ENCODE peak calls at places on chromosomes 5 and 9, in six cellular contexts. Q is vagina, H is left kidney, K is heart right ventricle, R is NCI-H1105, E is D341Med. I is an unnamed sample.

GRCh38 chr5:151896041-151896691 is 28.5 kb downstream of the GLRA1 start:
- DNase-seq in R (no peak), H (peak), K (no peak), E (no peak), Q (no peak), I (no peak)

GRCh38 chr5:154199263-154199662 is 8.7 kb downstream of the GALNT10 start:
- DNase-seq in K (no peak), E (no peak), Q (no peak), H (no peak), R (no peak), I (no peak)

GRCh38 chr5:37838152-37838932 is 1.5 kb downstream of the GDNF start:
- DNase-seq in Q (no peak), E (peak), H (peak), R (no peak), K (no peak), I (no peak)

GRCh38 chr5:172383231-172383802 is 71.0 kb downstream of the SH3PXD2B start:
- DNase-seq in H (no peak), R (no peak), K (no peak), E (no peak), Q (no peak), I (no peak)

GRCh38 chr9:35812025-35812602 is at the start of gene SPAG8:
- DNase-seq in H (peak), R (peak), E (no peak), Q (peak), K (peak), I (peak)

GRCh38 chr5:150639317-150639738 is 1.1 kb upstream of the SYNPO start:
- DNase-seq in H (no peak), E (no peak), Q (no peak), R (no peak), K (no peak), I (no peak)

GRCh38 chr9:80175286-80175906 is 603.6 kb downstream of the TLE4 start:
- DNase-seq in H (peak), E (peak), Q (no peak), R (no peak), K (no peak), I (no peak)

GRCh38 chr5:10789726-10790125 is 28.7 kb upstream of the DAP start:
- DNase-seq in H (peak), R (no peak), K (no peak), E (no peak), Q (no peak), I (no peak)

GRCh38 chr5:123450114-123450513 is 26.9 kb upstream of the CEP120 start:
- DNase-seq in K (no peak), H (no peak), R (no peak), E (no peak), Q (no peak), I (no peak)

GRCh38 chr5:76081811-76082783 is 1.1 kb upstream of the SV2C start:
- DNase-seq in Q (no peak), K (no peak), R (no peak), H (peak), E (peak), I (no peak)

GRCh38 chr5:367358-368130 is 46.0 kb downstream of the AHRR start:
- DNase-seq in Q (peak), H (no peak), K (no peak), E (peak), R (no peak), I (peak)

GRCh38 chr9:111632695-111633388 is 1.7 kb downstream of the DNAJC25 start:
- DNase-seq in R (no peak), E (peak), H (no peak), Q (no peak), K (no peak), I (no peak)

GRCh38 chr5:151085517-151086031 is 4.7 kb upstream of the TNIP1 start:
- DNase-seq in K (peak), H (peak), Q (peak), E (no peak), R (no peak), I (peak)